ENCODE peak calls at places on chromosomes 5 and 9, in six cellular contexts. S is GM23338, U is IMR-90, Z is fibroblast of lung, E is MM.1S, O is H9. W is an unnamed sample.

GRCh38 chr5:65482727-65483473 is 1.2 kb upstream of the ADAMTS6 start:
- DNase-seq in S (peak), U (peak), Z (peak), E (no peak), O (peak), W (peak)

GRCh38 chr9:16645970-16646369 is 224.5 kb downstream of the BNC2 start:
- DNase-seq in S (no peak), U (no peak), Z (no peak), E (no peak), O (no peak), W (no peak)

GRCh38 chr9:94865599-94866456 is 139.3 kb downstream of the AOPEP start:
- DNase-seq in S (no peak), U (peak), Z (peak), E (no peak), O (no peak), W (no peak)

GRCh38 chr5:176857514-176858273 is 41.5 kb downstream of the HK3 start:
- DNase-seq in S (no peak), U (no peak), Z (no peak), E (no peak), O (no peak), W (no peak)

GRCh38 chr5:131171276-131171815 is 602 bp downstream of the LYRM7 start:
- DNase-seq in S (peak), U (no peak), Z (no peak), E (peak), O (no peak), W (no peak)

GRCh38 chr5:109920736-109921135 is 231.0 kb downstream of the MAN2A1 start:
- DNase-seq in S (no peak), U (no peak), Z (no peak), E (peak), O (no peak), W (peak)

GRCh38 chr9:2494571-2494970 is 127.0 kb upstream of the VLDLR start:
- DNase-seq in S (peak), U (peak), Z (peak), E (no peak), O (peak), W (no peak)

GRCh38 chr9:132547052-132547431 is 35.4 kb upstream of the BARHL1 start:
- DNase-seq in S (no peak), U (no peak), Z (no peak), E (no peak), O (no peak), W (no peak)

GRCh38 chr5:181190711-181191525 is 14.1 kb downstream of the TRIM7 start:
- DNase-seq in S (peak), U (no peak), Z (peak), E (peak), O (no peak), W (peak)

GRCh38 chr5:79703381-79703645 is 13.7 kb downstream of the CMYA5 start:
- DNase-seq in S (no peak), U (no peak), Z (no peak), E (no peak), O (no peak), W (no peak)

GRCh38 chr5:79699766-79700400 is 10.2 kb downstream of the CMYA5 start:
- DNase-seq in S (no peak), U (no peak), Z (no peak), E (peak), O (no peak), W (no peak)

GRCh38 chr5:79704553-79704952 is 14.9 kb downstream of the CMYA5 start:
- DNase-seq in S (no peak), U (no peak), Z (no peak), E (no peak), O (no peak), W (no peak)

GRCh38 chr5:79705632-79706031 is 16.0 kb downstream of the CMYA5 start:
- DNase-seq in S (no peak), U (no peak), Z (no peak), E (no peak), O (no peak), W (no peak)

DNA sequence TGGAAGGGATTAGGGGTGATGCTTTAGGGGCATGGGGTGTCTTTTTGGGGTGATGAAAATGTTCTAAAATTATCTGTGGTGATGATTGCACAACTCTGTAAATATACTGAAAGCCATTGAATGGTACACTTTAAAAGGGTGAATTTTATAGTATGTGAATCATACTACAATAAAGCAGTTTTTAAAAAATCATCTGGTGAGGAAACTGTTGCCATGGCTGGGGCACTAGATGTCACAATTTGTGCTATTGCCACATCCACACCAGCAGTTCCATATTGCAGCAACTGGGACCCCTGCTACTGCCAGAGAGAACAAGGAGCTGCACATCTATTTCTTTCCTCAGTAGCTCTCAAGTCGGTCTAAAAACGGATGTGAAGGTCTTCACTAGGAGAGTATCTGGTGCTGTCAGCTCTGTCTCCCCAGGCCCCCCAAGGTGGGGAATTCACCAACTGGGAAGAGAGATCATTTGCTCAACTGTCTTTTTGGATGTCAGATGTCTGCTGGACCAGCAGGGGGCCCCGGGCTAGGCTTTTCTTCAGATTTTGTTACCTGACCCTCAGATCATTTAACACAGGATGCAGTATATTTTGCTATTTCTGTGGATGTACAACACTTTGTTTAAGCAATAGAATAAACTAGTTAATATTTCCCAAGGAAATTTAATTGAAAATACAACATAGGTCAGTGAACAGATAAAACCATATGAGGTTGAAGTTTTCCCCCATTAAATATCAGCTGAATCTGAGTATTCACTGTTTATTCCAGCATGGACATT is 13.2 kb downstream of the CMYA5 start:
- DNase-seq in S (peak), U (no peak), Z (peak), E (peak), O (peak), W (peak)
- TF ChIP-seq CTCF in S (peak), U (peak), Z (peak), E (peak), O (peak), W (peak)

GRCh38 chr5:87136096-87136495 is 131.6 kb upstream of the RASA1 start:
- DNase-seq in S (no peak), U (no peak), Z (no peak), E (no peak), O (no peak), W (no peak)
- H3K4me2 ChIP-seq in S (peak), U (no peak), Z (peak), E (peak), O (no peak), W (no peak)

GRCh38 chr9:121302786-121303185 is 34.8 kb downstream of the GSN start:
- DNase-seq in S (no peak), U (no peak), Z (no peak), E (no peak), O (no peak), W (no peak)

GRCh38 chr9:121303456-121304451 is 35.8 kb downstream of the GSN start:
- DNase-seq in S (no peak), U (no peak), Z (no peak), E (no peak), O (no peak), W (no peak)

GRCh38 chr9:121300283-121301119 is 32.5 kb downstream of the GSN start:
- DNase-seq in S (no peak), U (no peak), Z (no peak), E (no peak), O (no peak), W (no peak)

GRCh38 chr9:121301881-121302286 is 33.9 kb downstream of the GSN start:
- DNase-seq in S (no peak), U (no peak), Z (no peak), E (no peak), O (no peak), W (no peak)

DNA sequence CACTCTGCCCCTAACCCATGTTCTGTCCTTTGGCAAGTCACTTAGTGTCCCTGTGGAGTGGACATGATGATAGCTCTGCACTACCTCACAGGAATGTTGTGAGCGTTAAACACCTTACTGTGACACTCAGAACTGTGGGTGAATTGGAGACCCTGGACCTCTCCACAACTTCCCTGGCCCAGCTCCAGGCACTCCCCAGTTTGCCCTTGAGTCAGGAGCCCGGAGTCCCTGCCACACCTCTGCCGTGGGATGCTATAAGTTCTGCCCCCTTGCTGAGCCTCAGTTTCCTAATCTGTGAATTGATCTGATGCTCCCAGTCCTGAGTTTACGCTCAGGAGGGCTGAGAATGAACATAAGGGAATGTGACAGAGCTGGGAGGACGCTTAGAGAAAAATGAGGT is 34.4 kb downstream of the GSN start:
- DNase-seq in S (no peak), U (no peak), Z (no peak), E (no peak), O (no peak), W (no peak)
- TF ChIP-seq CTCF in S (no peak), U (no peak), Z (no peak), E (no peak), O (no peak), W (no peak)

DNA sequence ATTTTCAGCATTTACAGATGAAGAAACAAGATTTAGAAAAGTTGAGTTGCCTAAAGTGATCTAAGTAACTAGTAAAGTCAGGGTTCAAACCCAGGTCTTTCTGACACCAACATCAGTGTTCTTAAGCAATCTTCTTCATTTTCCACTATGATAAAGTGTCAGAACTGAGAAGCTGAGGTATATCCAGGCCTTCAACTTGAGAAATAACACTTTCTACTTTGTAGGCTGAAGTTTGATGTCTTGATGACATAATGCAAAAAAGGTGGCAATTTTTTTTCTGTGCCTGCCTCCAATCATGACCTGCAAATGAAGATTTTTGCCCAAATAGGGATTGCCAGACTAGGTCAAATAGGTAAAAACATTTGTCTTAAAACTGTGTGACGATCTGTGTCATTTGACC is 81.3 kb downstream of the NR3C1 start:
- DNase-seq in S (no peak), U (no peak), Z (no peak), E (no peak), O (no peak), W (no peak)
- H3K4me2 ChIP-seq in S (no peak), U (no peak), Z (no peak), E (no peak), O (no peak), W (no peak)

DNA sequence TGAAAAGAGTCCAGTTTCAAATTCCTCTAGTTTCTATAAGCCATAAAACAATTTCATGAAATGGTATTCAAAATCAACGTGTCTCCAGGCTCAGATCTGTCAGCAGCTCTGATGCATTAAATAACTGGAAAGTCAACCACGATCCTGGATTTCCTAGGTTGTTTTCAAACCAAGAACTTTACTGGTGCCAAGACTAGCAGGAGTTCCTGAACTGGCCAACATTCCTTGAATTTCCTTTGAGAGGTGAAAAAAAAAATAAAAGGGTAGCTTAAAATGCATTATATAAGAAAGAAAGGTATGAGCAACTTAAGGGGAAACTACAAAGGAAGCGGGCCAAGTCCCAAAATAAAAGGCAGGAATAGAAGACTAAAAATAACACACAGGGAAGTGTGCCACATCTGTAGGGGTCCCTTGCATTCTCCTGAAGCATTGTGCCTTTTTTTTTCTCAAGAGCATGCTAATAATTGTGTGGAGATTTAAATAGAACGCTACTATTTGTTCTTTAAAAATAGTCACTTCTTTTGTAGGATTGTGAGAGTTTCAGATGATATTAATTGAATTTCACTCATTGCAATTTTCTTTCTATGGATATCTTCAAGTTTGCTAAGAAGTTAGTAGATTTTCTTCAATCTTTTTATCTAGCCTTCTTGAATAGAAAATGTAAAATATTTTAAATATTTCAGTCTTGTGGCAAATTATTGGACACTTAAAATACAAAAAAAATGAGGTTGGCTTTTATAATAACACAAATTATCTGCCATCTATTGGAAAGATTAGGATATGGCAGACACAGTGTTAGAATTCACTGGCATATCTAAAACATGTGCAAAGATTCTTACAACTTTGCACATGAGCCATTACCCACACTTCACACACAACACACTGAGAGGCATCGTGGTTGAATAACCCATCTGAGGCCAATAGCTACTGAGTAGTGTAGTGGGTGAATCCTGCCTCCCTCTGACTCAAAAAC is 15.3 kb downstream of the ESM1 start:
- DNase-seq in S (no peak), U (no peak), Z (no peak), E (no peak), O (no peak), W (no peak)
- TF ChIP-seq CTCF in S (no peak), U (no peak), Z (peak), E (no peak), O (no peak), W (no peak)

GRCh38 chr9:18675973-18676372 is 202.0 kb downstream of the ADAMTSL1 start:
- DNase-seq in S (no peak), U (no peak), Z (no peak), E (no peak), O (no peak), W (no peak)
- H3K4me2 ChIP-seq in S (no peak), U (no peak), Z (no peak), E (no peak), O (no peak), W (no peak)

GRCh38 chr5:72244862-72245371 is 75.1 kb downstream of the MRPS27 start:
- DNase-seq in S (peak), U (peak), Z (peak), E (peak), O (peak), W (no peak)
- TF ChIP-seq CTCF in S (peak), U (peak), Z (peak), E (peak), O (peak), W (peak)

GRCh38 chr5:1342268-1342667 is 2.6 kb downstream of the CLPTM1L start:
- DNase-seq in S (no peak), U (no peak), Z (no peak), E (no peak), O (no peak), W (no peak)
- H3K4me2 ChIP-seq in S (no peak), U (no peak), Z (no peak), E (peak), O (no peak), W (peak)

GRCh38 chr5:136192526-136193395 is at the start of gene SMIM32:
- DNase-seq in S (peak), U (no peak), Z (no peak), E (no peak), O (peak), W (no peak)
- TF ChIP-seq CTCF in S (no peak), U (no peak), Z (no peak), E (no peak), O (no peak), W (no peak)